ENCODE peak calls at places on chromosomes 1 and 21, in eight cellular contexts. One of them, this sample, is unnamed.

GRCh38 chr1:47865881-47866535 is 131.2 kb downstream of the TRABD2B start:
- DNase-seq in Panc1: no peak
- DNase-seq in heart left ventricle: no peak
- DNase-seq in CD4-positive, CD25-positive, alpha-beta regulatory T cell: no peak
- DNase-seq in IMR-90: no peak
- DNase-seq in small intestine: peak; percentile 97
- DNase-seq in fibroblast of lung: no peak
- DNase-seq in adrenal gland: no peak
- DNase-seq in this sample: no peak

GRCh38 chr1:114015075-114015474 is 35.8 kb downstream of the OLFML3 start:
- DNase-seq in adrenal gland: no peak
- DNase-seq in heart left ventricle: no peak
- DNase-seq in IMR-90: no peak
- DNase-seq in fibroblast of lung: no peak
- DNase-seq in CD4-positive, CD25-positive, alpha-beta regulatory T cell: no peak
- DNase-seq in Panc1: no peak
- DNase-seq in small intestine: no peak
- DNase-seq in this sample: no peak

GRCh38 chr1:24973315-24973714 is 43.2 kb upstream of the RUNX3 start:
- DNase-seq in fibroblast of lung: no peak
- DNase-seq in adrenal gland: no peak
- DNase-seq in heart left ventricle: no peak
- DNase-seq in Panc1: no peak
- DNase-seq in small intestine: no peak
- DNase-seq in IMR-90: no peak
- DNase-seq in CD4-positive, CD25-positive, alpha-beta regulatory T cell: no peak
- DNase-seq in this sample: peak; percentile 28

GRCh38 chr1:153746174-153746573 is 18.3 kb downstream of the INTS3 start:
- DNase-seq in Panc1: no peak
- DNase-seq in adrenal gland: no peak
- DNase-seq in fibroblast of lung: no peak
- DNase-seq in small intestine: no peak
- DNase-seq in IMR-90: no peak
- DNase-seq in CD4-positive, CD25-positive, alpha-beta regulatory T cell: no peak
- DNase-seq in heart left ventricle: no peak
- DNase-seq in this sample: no peak

GRCh38 chr1:36776949-36777348 is 257.4 kb downstream of the GRIK3 start:
- DNase-seq in fibroblast of lung: no peak
- DNase-seq in small intestine: no peak
- DNase-seq in heart left ventricle: no peak
- DNase-seq in adrenal gland: no peak
- DNase-seq in IMR-90: no peak
- DNase-seq in Panc1: no peak
- DNase-seq in CD4-positive, CD25-positive, alpha-beta regulatory T cell: no peak
- DNase-seq in this sample: no peak

GRCh38 chr1:114153051-114153620 is 533 bp downstream of the SYT6 start:
- DNase-seq in fibroblast of lung: no peak
- DNase-seq in small intestine: no peak
- DNase-seq in CD4-positive, CD25-positive, alpha-beta regulatory T cell: no peak
- DNase-seq in Panc1: no peak
- DNase-seq in adrenal gland: no peak
- DNase-seq in heart left ventricle: no peak
- DNase-seq in IMR-90: no peak
- DNase-seq in this sample: no peak

GRCh38 chr21:44802396-44803153 is 955 bp upstream of the UBE2G2 start:
- DNase-seq in adrenal gland: no peak
- DNase-seq in heart left ventricle: no peak
- DNase-seq in small intestine: peak; percentile 21
- DNase-seq in CD4-positive, CD25-positive, alpha-beta regulatory T cell: no peak
- DNase-seq in Panc1: no peak
- DNase-seq in IMR-90: no peak
- DNase-seq in fibroblast of lung: peak; percentile 13
- DNase-seq in this sample: no peak

GRCh38 chr1:191641420-191642215 is 516.6 kb upstream of the RGS18 start:
- DNase-seq in IMR-90: peak; percentile 69
- DNase-seq in fibroblast of lung: peak; percentile 15
- DNase-seq in heart left ventricle: no peak
- DNase-seq in CD4-positive, CD25-positive, alpha-beta regulatory T cell: no peak
- DNase-seq in Panc1: peak; percentile 75
- DNase-seq in adrenal gland: peak; percentile 14
- DNase-seq in small intestine: no peak
- DNase-seq in this sample: no peak

GRCh38 chr1:198620951-198621824 is 17.7 kb upstream of the PTPRC start:
- DNase-seq in Panc1: no peak
- DNase-seq in CD4-positive, CD25-positive, alpha-beta regulatory T cell: peak; percentile 90
- DNase-seq in small intestine: peak; percentile 50
- DNase-seq in IMR-90: no peak
- DNase-seq in adrenal gland: no peak
- DNase-seq in fibroblast of lung: no peak
- DNase-seq in heart left ventricle: no peak
- DNase-seq in this sample: peak; percentile 38

GRCh38 chr1:215704089-215704860 is 137.2 kb downstream of the KCTD3 start:
- DNase-seq in heart left ventricle: no peak
- DNase-seq in CD4-positive, CD25-positive, alpha-beta regulatory T cell: no peak
- DNase-seq in fibroblast of lung: peak; percentile 55
- DNase-seq in adrenal gland: no peak
- DNase-seq in Panc1: no peak
- DNase-seq in small intestine: no peak
- DNase-seq in IMR-90: peak; percentile 66
- DNase-seq in this sample: no peak

GRCh38 chr1:31834501-31834900 is 18.7 kb upstream of the SPOCD1 start:
- DNase-seq in adrenal gland: no peak
- DNase-seq in heart left ventricle: no peak
- DNase-seq in Panc1: no peak
- DNase-seq in fibroblast of lung: no peak
- DNase-seq in small intestine: no peak
- DNase-seq in CD4-positive, CD25-positive, alpha-beta regulatory T cell: peak; percentile 59
- DNase-seq in IMR-90: no peak
- DNase-seq in this sample: no peak

GRCh38 chr1:116570358-116571214 is at the start of gene CD58:
- DNase-seq in small intestine: peak; percentile 89
- DNase-seq in IMR-90: peak; percentile 63
- DNase-seq in CD4-positive, CD25-positive, alpha-beta regulatory T cell: peak; percentile 90
- DNase-seq in Panc1: no peak
- DNase-seq in heart left ventricle: peak; percentile 95
- DNase-seq in fibroblast of lung: peak; percentile 76
- DNase-seq in adrenal gland: peak; percentile 87
- DNase-seq in this sample: peak; percentile 97

GRCh38 chr1:92306020-92306419 is 7.2 kb downstream of the RPAP2 start:
- DNase-seq in small intestine: no peak
- DNase-seq in IMR-90: no peak
- DNase-seq in Panc1: no peak
- DNase-seq in adrenal gland: no peak
- DNase-seq in CD4-positive, CD25-positive, alpha-beta regulatory T cell: no peak
- DNase-seq in fibroblast of lung: no peak
- DNase-seq in heart left ventricle: no peak
- DNase-seq in this sample: no peak

GRCh38 chr1:107315652-107316051 is 174.8 kb downstream of the NTNG1 start:
- DNase-seq in fibroblast of lung: no peak
- DNase-seq in Panc1: no peak
- DNase-seq in small intestine: no peak
- DNase-seq in adrenal gland: no peak
- DNase-seq in heart left ventricle: no peak
- DNase-seq in CD4-positive, CD25-positive, alpha-beta regulatory T cell: no peak
- DNase-seq in IMR-90: no peak
- DNase-seq in this sample: no peak

GRCh38 chr1:153532161-153532560 is 3.6 kb downstream of the S100A6 start:
- DNase-seq in IMR-90: no peak
- DNase-seq in small intestine: peak; percentile 76
- DNase-seq in Panc1: no peak
- DNase-seq in adrenal gland: peak; percentile 3
- DNase-seq in fibroblast of lung: no peak
- DNase-seq in CD4-positive, CD25-positive, alpha-beta regulatory T cell: peak; percentile 86
- DNase-seq in heart left ventricle: no peak
- DNase-seq in this sample: no peak

GRCh38 chr21:42006765-42007164 is 3.4 kb downstream of the ZBTB21 start:
- DNase-seq in IMR-90: no peak
- DNase-seq in adrenal gland: no peak
- DNase-seq in Panc1: no peak
- DNase-seq in fibroblast of lung: no peak
- DNase-seq in small intestine: no peak
- DNase-seq in CD4-positive, CD25-positive, alpha-beta regulatory T cell: no peak
- DNase-seq in heart left ventricle: no peak
- DNase-seq in this sample: no peak

GRCh38 chr1:198153103-198153502 is 3.7 kb upstream of the NEK7 start:
- DNase-seq in fibroblast of lung: peak; percentile 73
- DNase-seq in CD4-positive, CD25-positive, alpha-beta regulatory T cell: no peak
- DNase-seq in Panc1: no peak
- DNase-seq in IMR-90: peak; percentile 86
- DNase-seq in small intestine: no peak
- DNase-seq in heart left ventricle: peak; percentile 79
- DNase-seq in adrenal gland: no peak
- DNase-seq in this sample: peak; percentile 78

GRCh38 chr1:202361224-202361623 is 12.7 kb downstream of the PPP1R12B start:
- DNase-seq in small intestine: no peak
- DNase-seq in adrenal gland: no peak
- DNase-seq in fibroblast of lung: no peak
- DNase-seq in Panc1: no peak
- DNase-seq in CD4-positive, CD25-positive, alpha-beta regulatory T cell: no peak
- DNase-seq in IMR-90: no peak
- DNase-seq in heart left ventricle: no peak
- DNase-seq in this sample: no peak

GRCh38 chr1:38018864-38019343 is 6.4 kb downstream of the UTP11 start:
- DNase-seq in CD4-positive, CD25-positive, alpha-beta regulatory T cell: peak; percentile 54
- DNase-seq in Panc1: no peak
- DNase-seq in IMR-90: peak; percentile 60
- DNase-seq in small intestine: no peak
- DNase-seq in fibroblast of lung: peak; percentile 75
- DNase-seq in adrenal gland: no peak
- DNase-seq in heart left ventricle: no peak
- DNase-seq in this sample: no peak

GRCh38 chr1:163427336-163427735 is 105.6 kb downstream of the NUF2 start:
- DNase-seq in fibroblast of lung: no peak
- DNase-seq in Panc1: no peak
- DNase-seq in adrenal gland: no peak
- DNase-seq in small intestine: no peak
- DNase-seq in heart left ventricle: no peak
- DNase-seq in IMR-90: no peak
- DNase-seq in CD4-positive, CD25-positive, alpha-beta regulatory T cell: no peak
- DNase-seq in this sample: no peak

GRCh38 chr1:12123172-12123571 is 43.6 kb upstream of the TNFRSF1B start:
- DNase-seq in heart left ventricle: no peak
- DNase-seq in Panc1: no peak
- DNase-seq in IMR-90: no peak
- DNase-seq in CD4-positive, CD25-positive, alpha-beta regulatory T cell: no peak
- DNase-seq in adrenal gland: no peak
- DNase-seq in fibroblast of lung: no peak
- DNase-seq in small intestine: no peak
- DNase-seq in this sample: no peak

GRCh38 chr1:37056201-37056764 is 22.0 kb upstream of the GRIK3 start:
- DNase-seq in CD4-positive, CD25-positive, alpha-beta regulatory T cell: no peak
- DNase-seq in heart left ventricle: no peak
- DNase-seq in fibroblast of lung: no peak
- DNase-seq in adrenal gland: no peak
- DNase-seq in Panc1: no peak
- DNase-seq in IMR-90: no peak
- DNase-seq in small intestine: no peak
- DNase-seq in this sample: no peak

GRCh38 chr1:155078496-155079209 is at the start of gene EFNA3:
- DNase-seq in fibroblast of lung: no peak
- DNase-seq in adrenal gland: peak; percentile 54
- DNase-seq in heart left ventricle: peak; percentile 78
- DNase-seq in IMR-90: peak; percentile 42
- DNase-seq in small intestine: peak; percentile 60
- DNase-seq in CD4-positive, CD25-positive, alpha-beta regulatory T cell: peak; percentile 40
- DNase-seq in Panc1: no peak
- DNase-seq in this sample: peak; percentile 77

GRCh38 chr1:1540817-1541628 is 599 bp upstream of the TMEM240 start:
- DNase-seq in fibroblast of lung: no peak
- DNase-seq in Panc1: no peak
- DNase-seq in small intestine: no peak
- DNase-seq in adrenal gland: no peak
- DNase-seq in heart left ventricle: no peak
- DNase-seq in CD4-positive, CD25-positive, alpha-beta regulatory T cell: no peak
- DNase-seq in IMR-90: no peak
- DNase-seq in this sample: no peak
- H3K27ac ChIP-seq in fibroblast of lung: peak overlapping the region; percentile 63
- H3K27ac ChIP-seq in Panc1: no peak overlapping the region
- H3K27ac ChIP-seq in small intestine: no peak overlapping the region
- H3K27ac ChIP-seq in adrenal gland: peak overlapping the region; percentile 61
- H3K27ac ChIP-seq in heart left ventricle: peak overlapping the region; percentile 52
- H3K27ac ChIP-seq in CD4-positive, CD25-positive, alpha-beta regulatory T cell: peak overlapping the region; percentile 33
- H3K27ac ChIP-seq in IMR-90: peak overlapping the region; percentile 59
- H3K27ac ChIP-seq in this sample: no peak overlapping the region

DNA sequence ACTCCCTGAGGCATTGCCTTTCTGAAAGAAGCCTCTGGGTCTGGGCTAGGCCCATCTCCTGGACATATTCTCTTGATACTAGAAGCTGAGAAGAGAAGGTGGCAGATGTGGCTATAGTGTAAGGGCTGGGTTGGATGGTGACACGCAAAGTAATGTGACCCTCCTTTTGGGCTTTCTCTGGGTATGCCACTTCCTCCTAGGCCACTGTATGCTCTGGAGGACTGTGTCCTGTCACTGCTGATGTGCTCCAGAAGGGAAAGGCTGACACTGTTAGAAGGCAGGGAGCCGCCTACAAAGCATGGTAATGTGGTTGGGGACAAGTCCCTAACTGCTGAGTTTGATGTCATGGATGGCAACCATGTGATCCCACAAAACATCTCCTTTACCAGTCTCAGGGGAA is 112.2 kb downstream of the BCAR3 start:
- DNase-seq in heart left ventricle: no peak
- DNase-seq in small intestine: no peak
- DNase-seq in fibroblast of lung: no peak
- DNase-seq in Panc1: no peak
- DNase-seq in adrenal gland: no peak
- DNase-seq in CD4-positive, CD25-positive, alpha-beta regulatory T cell: no peak
- DNase-seq in IMR-90: no peak
- DNase-seq in this sample: no peak
- H3K36me3 ChIP-seq in heart left ventricle: peaks cover 43% of the 10 kb centered on the region
- H3K36me3 ChIP-seq in small intestine: peaks cover 8% of the 10 kb centered on the region
- H3K36me3 ChIP-seq in fibroblast of lung: peaks cover 17% of the 10 kb centered on the region
- H3K36me3 ChIP-seq in Panc1: peaks cover 2% of the 10 kb centered on the region
- H3K36me3 ChIP-seq in adrenal gland: peaks cover 51% of the 10 kb centered on the region
- H3K36me3 ChIP-seq in CD4-positive, CD25-positive, alpha-beta regulatory T cell: no peaks in the 10 kb centered on the region
- H3K36me3 ChIP-seq in IMR-90: peaks cover 55% of the 10 kb centered on the region
- H3K36me3 ChIP-seq in this sample: no peaks in the 10 kb centered on the region

GRCh38 chr1:204435246-204435885 is 23.7 kb upstream of the PPP1R15B start:
- DNase-seq in adrenal gland: peak; percentile 22
- DNase-seq in CD4-positive, CD25-positive, alpha-beta regulatory T cell: no peak
- DNase-seq in IMR-90: peak; percentile 55
- DNase-seq in Panc1: no peak
- DNase-seq in heart left ventricle: no peak
- DNase-seq in small intestine: no peak
- DNase-seq in fibroblast of lung: peak; percentile 82
- DNase-seq in this sample: no peak
- H3K27ac ChIP-seq in adrenal gland: peak overlapping the region; percentile 82
- H3K27ac ChIP-seq in CD4-positive, CD25-positive, alpha-beta regulatory T cell: no peak overlapping the region
- H3K27ac ChIP-seq in IMR-90: no peak overlapping the region
- H3K27ac ChIP-seq in Panc1: no peak overlapping the region
- H3K27ac ChIP-seq in heart left ventricle: no peak overlapping the region
- H3K27ac ChIP-seq in small intestine: no peak overlapping the region
- H3K27ac ChIP-seq in fibroblast of lung: no peak overlapping the region
- H3K27ac ChIP-seq in this sample: peak overlapping the region; percentile 63

DNA sequence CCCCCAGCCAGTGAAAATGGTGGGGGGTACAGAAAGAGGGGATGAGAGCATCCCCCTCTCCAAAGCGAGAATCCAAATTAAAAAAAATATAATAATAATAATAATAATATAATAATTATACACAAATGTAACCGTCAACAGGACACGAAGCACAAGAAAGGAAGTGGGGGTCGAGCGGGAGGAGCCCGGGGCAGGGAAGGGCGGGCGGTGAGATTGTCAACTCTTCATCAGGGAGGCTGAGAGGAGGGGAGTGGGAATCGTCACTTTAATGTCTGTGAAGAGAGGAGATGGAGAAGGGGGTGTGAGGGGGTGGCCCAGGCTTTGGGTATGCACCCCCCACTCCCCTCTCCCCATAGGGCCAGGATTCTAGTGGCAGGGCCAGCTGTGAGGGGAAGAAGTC is 33.2 kb downstream of the MEF2D start:
- DNase-seq in CD4-positive, CD25-positive, alpha-beta regulatory T cell: no peak
- DNase-seq in Panc1: no peak
- DNase-seq in fibroblast of lung: no peak
- DNase-seq in heart left ventricle: no peak
- DNase-seq in adrenal gland: no peak
- DNase-seq in small intestine: no peak
- DNase-seq in IMR-90: no peak
- DNase-seq in this sample: no peak
- H3K36me3 ChIP-seq in CD4-positive, CD25-positive, alpha-beta regulatory T cell: peaks cover 75% of the 10 kb centered on the region
- H3K36me3 ChIP-seq in Panc1: no peaks in the 10 kb centered on the region
- H3K36me3 ChIP-seq in fibroblast of lung: peaks cover 27% of the 10 kb centered on the region
- H3K36me3 ChIP-seq in heart left ventricle: peaks cover 59% of the 10 kb centered on the region
- H3K36me3 ChIP-seq in adrenal gland: peaks cover 78% of the 10 kb centered on the region
- H3K36me3 ChIP-seq in small intestine: peaks cover 24% of the 10 kb centered on the region
- H3K36me3 ChIP-seq in IMR-90: peaks cover 69% of the 10 kb centered on the region
- H3K36me3 ChIP-seq in this sample: no peaks in the 10 kb centered on the region

This sample was measured in aorta.